ENCODE peak calls at places on chromosomes 5 and 9, in seven cellular contexts. T, I, F, N, Z, K and D are unnamed samples.

GRCh38 chr9:99222416-99223280 is 566 bp downstream of the SEC61B start:
- DNase-seq in T (no peak), I (no peak), F (no peak), N (no peak), Z (peak), K (peak), D (no peak)

GRCh38 chr5:78288246-78288645 is 6.3 kb downstream of the AP3B1 start:
- DNase-seq in T (no peak), I (no peak), F (no peak), N (no peak), Z (no peak), K (no peak), D (no peak)

GRCh38 chr9:129225815-129226214 is 47.8 kb upstream of the IER5L start:
- DNase-seq in T (peak), I (peak), F (peak), N (no peak), Z (no peak), K (peak), D (peak)

GRCh38 chr5:172350212-172351181 is 66.9 kb upstream of the UBTD2 start:
- DNase-seq in T (no peak), I (peak), F (no peak), N (no peak), Z (no peak), K (no peak), D (no peak)

GRCh38 chr5:134138416-134139376 is 24.2 kb downstream of the TCF7 start:
- DNase-seq in T (no peak), I (peak), F (no peak), N (no peak), Z (peak), K (no peak), D (no peak)

GRCh38 chr9:123176230-123176629 is 92.2 kb downstream of the STRBP start:
- DNase-seq in T (no peak), I (no peak), F (no peak), N (no peak), Z (no peak), K (no peak), D (no peak)

GRCh38 chr9:122001491-122002201 is 91.5 kb downstream of the TTLL11 start:
- DNase-seq in T (no peak), I (no peak), F (no peak), N (no peak), Z (no peak), K (no peak), D (peak)

GRCh38 chr9:135827866-135828580 is 79.3 kb downstream of the CAMSAP1 start:
- DNase-seq in T (no peak), I (no peak), F (peak), N (no peak), Z (peak), K (no peak), D (no peak)

GRCh38 chr9:138100711-138101349 is 223.2 kb downstream of the CACNA1B start:
- DNase-seq in T (no peak), I (peak), F (peak), N (no peak), Z (peak), K (no peak), D (no peak)

GRCh38 chr5:76794871-76795270 is 24.0 kb upstream of the F2RL1 start:
- DNase-seq in T (no peak), I (no peak), F (no peak), N (no peak), Z (no peak), K (no peak), D (no peak)

GRCh38 chr5:98372351-98372750 is 401.1 kb upstream of the RGMB start:
- DNase-seq in T (no peak), I (no peak), F (no peak), N (no peak), Z (no peak), K (no peak), D (no peak)

GRCh38 chr5:77921369-77921768 is 145.2 kb upstream of the TBCA start:
- DNase-seq in T (no peak), I (no peak), F (no peak), N (no peak), Z (no peak), K (no peak), D (no peak)

GRCh38 chr9:81664638-81665513 is 24.5 kb downstream of the TLE1 start:
- DNase-seq in T (no peak), I (no peak), F (peak), N (no peak), Z (no peak), K (no peak), D (no peak)

GRCh38 chr9:76044420-76044819 is 153.9 kb downstream of the PCSK5 start:
- DNase-seq in T (no peak), I (no peak), F (no peak), N (no peak), Z (no peak), K (no peak), D (no peak)

GRCh38 chr5:24492231-24492630 is 152.5 kb downstream of the CDH10 start:
- DNase-seq in T (no peak), I (no peak), F (no peak), N (no peak), Z (no peak), K (no peak), D (no peak)

GRCh38 chr9:71608825-71609452 is 159.4 kb downstream of the CEMIP2 start:
- DNase-seq in T (no peak), I (no peak), F (no peak), N (peak), Z (no peak), K (no peak), D (no peak)

GRCh38 chr5:168086104-168086610 is 205.3 kb upstream of the WWC1 start:
- DNase-seq in T (no peak), I (peak), F (no peak), N (peak), Z (no peak), K (no peak), D (no peak)

GRCh38 chr9:131475111-131475955 is 27.4 kb upstream of the POMT1 start:
- DNase-seq in T (no peak), I (no peak), F (no peak), N (no peak), Z (no peak), K (no peak), D (peak)

GRCh38 chr5:139058121-139058520 is 140.0 kb downstream of the SIL1 start:
- DNase-seq in T (no peak), I (no peak), F (no peak), N (no peak), Z (no peak), K (no peak), D (no peak)

GRCh38 chr5:116514521-116514920 is 60.1 kb downstream of the SEMA6A start:
- DNase-seq in T (no peak), I (no peak), F (no peak), N (no peak), Z (no peak), K (no peak), D (no peak)

GRCh38 chr5:72452515-72453259 is 54.5 kb downstream of the ZNF366 start:
- DNase-seq in T (peak), I (peak), F (peak), N (no peak), Z (peak), K (peak), D (peak)

GRCh38 chr5:71629950-71630349 is 42.8 kb downstream of the MCCC2 start:
- DNase-seq in T (no peak), I (no peak), F (no peak), N (no peak), Z (no peak), K (no peak), D (no peak)

GRCh38 chr5:63911871-63912270 is 50.4 kb downstream of the HTR1A start:
- DNase-seq in T (no peak), I (no peak), F (no peak), N (no peak), Z (no peak), K (no peak), D (no peak)

GRCh38 chr5:151700816-151701215 is 14.1 kb upstream of the SPARC start:
- DNase-seq in T (no peak), I (no peak), F (no peak), N (no peak), Z (no peak), K (no peak), D (no peak)

GRCh38 chr9:103397868-103398600 is 402.9 kb downstream of the CYLC2 start:
- DNase-seq in T (no peak), I (peak), F (no peak), N (peak), Z (no peak), K (no peak), D (no peak)

GRCh38 chr5:40790947-40791593 is 7.1 kb downstream of the PRKAA1 start:
- DNase-seq in T (no peak), I (no peak), F (no peak), N (peak), Z (no peak), K (no peak), D (no peak)

GRCh38 chr5:36177715-36178556 is 26.0 kb downstream of the SKP2 start:
- DNase-seq in T (no peak), I (peak), F (no peak), N (peak), Z (no peak), K (no peak), D (no peak)

GRCh38 chr5:152990217-152990616 is 500.3 kb upstream of the GRIA1 start:
- DNase-seq in T (no peak), I (no peak), F (no peak), N (no peak), Z (no peak), K (no peak), D (no peak)

GRCh38 chr5:150603491-150603890 is 37.0 kb upstream of the SYNPO start:
- DNase-seq in T (no peak), I (no peak), F (no peak), N (no peak), Z (no peak), K (peak), D (no peak)

GRCh38 chr5:134517553-134517952 is 7.9 kb upstream of the JADE2 start:
- DNase-seq in T (no peak), I (no peak), F (no peak), N (no peak), Z (no peak), K (no peak), D (no peak)

GRCh38 chr9:88684046-88684445 is 149.1 kb downstream of the NXNL2 start:
- DNase-seq in T (no peak), I (no peak), F (no peak), N (no peak), Z (no peak), K (no peak), D (no peak)

GRCh38 chr9:90508940-90509339 is 133.7 kb downstream of the DIRAS2 start:
- DNase-seq in T (no peak), I (no peak), F (no peak), N (no peak), Z (no peak), K (no peak), D (no peak)

GRCh38 chr5:79795764-79796398 is 106.2 kb downstream of the CMYA5 start:
- DNase-seq in T (peak), I (peak), F (no peak), N (no peak), Z (no peak), K (peak), D (peak)

GRCh38 chr9:520315-520714 is 305.6 kb downstream of the DOCK8 start:
- DNase-seq in T (no peak), I (no peak), F (no peak), N (no peak), Z (no peak), K (no peak), D (no peak)

GRCh38 chr5:34656700-34657549 is 797 bp downstream of the RAI14 start:
- DNase-seq in T (no peak), I (peak), F (no peak), N (no peak), Z (peak), K (peak), D (peak)

DNA sequence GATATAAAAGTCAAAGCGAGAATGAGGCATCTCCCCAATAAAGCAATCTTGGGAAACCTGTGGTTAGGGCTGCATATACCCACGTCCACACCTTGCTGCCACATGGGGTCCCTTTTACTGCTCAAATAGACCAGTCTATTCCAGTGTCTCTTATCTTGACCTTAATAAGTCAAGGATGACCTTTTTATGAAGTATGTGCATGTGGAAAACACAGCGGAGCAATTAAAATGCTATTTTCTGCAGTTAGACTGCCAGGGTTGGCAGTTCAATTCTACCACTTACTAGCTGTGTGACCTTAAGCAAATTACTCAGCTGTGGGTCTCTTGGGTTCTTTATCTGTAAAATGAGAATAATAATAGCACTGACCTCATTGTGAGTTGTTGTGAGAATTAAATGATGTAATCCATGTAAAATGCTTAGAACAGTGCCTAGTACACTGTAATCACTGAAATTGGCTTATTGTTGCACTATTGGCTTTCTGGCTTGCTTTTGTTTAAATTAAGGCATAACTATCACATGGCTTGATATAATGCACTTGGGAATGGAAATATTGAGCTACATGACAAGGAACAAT is 67.8 kb upstream of the HSPB3 start:
- DNase-seq in T (no peak), I (no peak), F (no peak), N (no peak), Z (no peak), K (no peak), D (no peak)
- H3K4me3 ChIP-seq in T (no peak), I (no peak), F (no peak), N (no peak), Z (no peak), K (no peak), D (no peak)

GRCh38 chr5:55510523-55510880 is 24.3 kb downstream of the PLPP1 start:
- DNase-seq in T (no peak), I (no peak), F (no peak), N (no peak), Z (no peak), K (no peak), D (no peak)
- TF ChIP-seq POLR2A in T (no peak), I (no peak), F (no peak), N (no peak), Z (no peak), K (no peak), D (no peak)

GRCh38 chr9:137065336-137065967 is 4.9 kb downstream of the SAPCD2 start:
- DNase-seq in T (no peak), I (no peak), F (no peak), N (no peak), Z (no peak), K (no peak), D (no peak)
- H3K4me3 ChIP-seq in T (no peak), I (no peak), F (no peak), N (no peak), Z (no peak), K (no peak), D (no peak)

DNA sequence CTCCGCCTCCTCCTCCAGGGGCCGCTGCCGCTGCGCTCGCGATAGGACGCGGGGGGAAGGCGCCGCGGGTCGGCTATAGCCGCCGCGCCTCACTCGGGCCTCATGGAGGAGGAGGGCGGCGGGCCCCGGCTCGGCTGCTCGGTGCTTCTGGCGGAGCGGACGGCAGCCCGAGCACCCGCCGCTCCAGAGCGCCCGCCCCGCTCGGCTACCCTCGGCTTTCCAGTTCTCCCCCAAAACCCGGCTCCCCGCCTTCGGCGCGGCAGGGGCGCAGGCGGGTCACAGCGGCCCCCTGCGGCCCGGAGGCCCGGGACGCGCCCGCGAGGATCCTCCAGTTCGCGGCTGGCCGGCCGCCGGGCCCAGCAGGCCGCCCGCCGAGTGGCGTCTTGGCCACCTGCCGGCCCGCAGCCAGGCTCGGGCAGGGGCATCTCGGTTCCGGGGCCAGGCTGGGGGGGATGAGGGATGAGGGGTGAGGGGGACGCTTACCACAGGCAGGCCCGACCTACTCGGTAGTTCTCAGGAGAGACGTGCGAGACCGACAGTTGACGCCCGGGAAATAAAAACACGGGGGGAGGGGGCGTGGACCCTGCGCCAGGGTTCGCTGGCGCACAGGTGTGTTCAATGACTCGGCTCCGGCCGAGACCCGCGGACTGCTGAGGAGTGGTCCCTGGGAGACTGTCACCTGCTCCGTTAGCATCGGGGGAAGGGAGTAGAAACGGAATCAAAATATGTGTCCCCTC is at the start of gene PAIP1:
- DNase-seq in T (peak), I (peak), F (peak), N (peak), Z (peak), K (peak), D (peak)
- TF ChIP-seq POLR2A in T (peak), I (peak), F (peak), N (peak), Z (no peak), K (no peak), D (peak)

GRCh38 chr5:135886136-135886535 is 9.5 kb downstream of the IL9 start:
- DNase-seq in T (no peak), I (no peak), F (no peak), N (no peak), Z (no peak), K (no peak), D (no peak)

GRCh38 chr5:135890296-135890695 is 5.3 kb downstream of the IL9 start:
- DNase-seq in T (no peak), I (no peak), F (no peak), N (no peak), Z (no peak), K (no peak), D (no peak)

GRCh38 chr5:135890867-135891266 is 4.8 kb downstream of the IL9 start:
- DNase-seq in T (no peak), I (no peak), F (no peak), N (no peak), Z (no peak), K (no peak), D (no peak)

GRCh38 chr5:135887447-135887864 is 8.2 kb downstream of the IL9 start:
- DNase-seq in T (peak), I (peak), F (peak), N (peak), Z (no peak), K (peak), D (peak)

DNA sequence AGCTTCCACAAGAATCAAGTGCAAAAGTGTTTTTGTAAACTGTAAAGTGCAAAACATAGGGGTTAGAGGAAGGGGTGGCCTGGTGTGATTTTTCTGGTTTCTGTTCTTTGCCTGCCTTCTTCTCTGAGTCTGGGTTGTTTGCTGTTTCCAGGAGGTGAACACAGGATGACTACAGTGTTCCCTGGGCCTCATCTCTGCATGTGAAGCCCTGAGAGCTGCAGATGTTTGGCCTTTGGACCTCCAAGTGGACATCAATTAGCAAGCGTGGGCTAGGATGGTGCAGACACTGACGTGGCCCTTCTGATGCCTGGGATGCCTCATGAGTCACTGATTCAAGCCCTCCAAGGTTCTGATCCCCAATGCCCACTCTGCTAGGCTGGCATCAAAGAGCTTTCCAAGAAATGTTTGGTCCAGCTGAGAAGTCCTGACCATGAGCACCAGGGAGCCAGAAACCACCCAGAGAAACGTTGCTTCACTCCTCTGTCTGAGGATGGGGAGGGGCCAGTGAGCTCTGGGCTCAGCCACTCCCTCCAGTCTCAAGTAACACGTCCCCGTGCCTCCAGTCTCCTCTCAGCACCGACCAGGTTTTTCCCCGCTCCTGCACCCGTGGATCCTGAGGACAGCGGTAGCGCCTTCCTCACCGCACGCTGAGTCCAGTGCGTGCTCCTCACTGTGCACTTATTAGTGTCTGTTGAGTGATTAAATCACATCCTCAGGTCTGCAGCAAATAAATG is 7.6 kb downstream of the IL9 start:
- DNase-seq in T (no peak), I (no peak), F (no peak), N (peak), Z (no peak), K (no peak), D (no peak)
- H3K4me3 ChIP-seq in T (no peak), I (no peak), F (no peak), N (peak), Z (no peak), K (no peak), D (no peak)